ENCODE peak calls at places on chromosomes 7 and 10, in eight cellular contexts. N is mammary epithelial cell, E is dorsolateral prefrontal cortex, C is NB4, Z is mesothelial cell of epicardium, L is fibroblast of lung, G is testis, M is AG04450. V is an unnamed sample.

GRCh38 chr7:17140421-17140820 is 158.0 kb upstream of the AHR start:
- DNase-seq in L (no peak), N (peak; percentile 48), M (no peak), Z (no peak), C (no peak), E (no peak), G (no peak), V (no peak)

GRCh38 chr10:91124016-91124415 is 96.4 kb upstream of the PCGF5 start:
- DNase-seq in M (no peak), C (no peak), Z (no peak), N (no peak), L (no peak), G (no peak), E (no peak), V (no peak)

GRCh38 chr7:134365341-134366054 is 48.8 kb upstream of the SLC35B4 start:
- DNase-seq in G (no peak), E (no peak), C (no peak), L (peak; percentile 60), Z (no peak), M (no peak), N (peak; percentile 82), V (no peak)

GRCh38 chr7:140441519-140441918 is 37.7 kb downstream of the RAB19 start:
- DNase-seq in C (no peak), M (no peak), Z (no peak), E (no peak), G (no peak), N (no peak), L (no peak), V (no peak)

GRCh38 chr10:31864834-31865518 is 63.7 kb downstream of the ARHGAP12 start:
- DNase-seq in N (no peak), Z (no peak), C (no peak), E (no peak), L (peak; percentile 13), G (no peak), M (no peak), V (no peak)

GRCh38 chr7:134671670-134672069 is 25.0 kb downstream of the BPGM start:
- DNase-seq in Z (no peak), L (no peak), E (no peak), G (no peak), N (no peak), M (no peak), C (no peak), V (no peak)

GRCh38 chr10:122013311-122013780 is 24.4 kb downstream of the TACC2 start:
- DNase-seq in G (no peak), Z (no peak), E (no peak), L (no peak), M (no peak), N (no peak), C (no peak), V (no peak)

GRCh38 chr7:126840869-126841268 is 411.9 kb downstream of the GRM8 start:
- DNase-seq in M (no peak), C (no peak), E (no peak), L (no peak), G (no peak), Z (no peak), N (no peak), V (no peak)

GRCh38 chr10:119449760-119450461 is 92.6 kb downstream of the RGS10 start:
- DNase-seq in M (no peak), E (no peak), N (peak; percentile 39), G (peak; percentile 39), C (peak; percentile 62), L (peak; percentile 52), Z (no peak), V (no peak)

GRCh38 chr7:926061-927030 is 28.1 kb downstream of the ADAP1 start:
- DNase-seq in N (no peak), G (no peak), L (no peak), Z (no peak), E (peak; percentile 60), C (no peak), M (no peak), V (no peak)

GRCh38 chr10:66180651-66181318 is 745.1 kb upstream of the LRRTM3 start:
- DNase-seq in L (peak; percentile 44), G (peak; percentile 27), N (peak; percentile 40), Z (no peak), E (no peak), M (peak; percentile 21), C (peak; percentile 74), V (peak; percentile 33)
- TF ChIP-seq CTCF in L (peak; percentile 52), G (peak; percentile 69), N (peak; percentile 53), Z (peak; percentile 96), E (peak; percentile 84), M (peak; percentile 63), C (peak; percentile 26), V (peak; percentile 82)

GRCh38 chr7:12389089-12389700 is 14.5 kb downstream of the VWDE start:
- DNase-seq in N (peak; percentile 41), L (peak; percentile 47), C (peak; percentile 70), Z (no peak), G (peak; percentile 62), M (peak; percentile 36), E (no peak), V (peak; percentile 45)
- TF ChIP-seq CTCF in N (peak; percentile 81), L (peak; percentile 86), C (peak; percentile 94), Z (no peak), G (no peak), M (peak; percentile 93), E (peak; percentile 69), V (peak; percentile 88)

GRCh38 chr7:13279854-13280435 is 592.5 kb downstream of the ARL4A start:
- DNase-seq in M (peak; percentile 3), L (peak; percentile 15), G (no peak), C (peak; percentile 41), N (no peak), Z (no peak), E (no peak), V (no peak)
- TF ChIP-seq CTCF in M (peak; percentile 33), L (no peak), G (peak; percentile 14), C (no peak), N (peak; percentile 24), Z (peak; percentile 80), E (peak; percentile 66), V (peak; percentile 82)

DNA sequence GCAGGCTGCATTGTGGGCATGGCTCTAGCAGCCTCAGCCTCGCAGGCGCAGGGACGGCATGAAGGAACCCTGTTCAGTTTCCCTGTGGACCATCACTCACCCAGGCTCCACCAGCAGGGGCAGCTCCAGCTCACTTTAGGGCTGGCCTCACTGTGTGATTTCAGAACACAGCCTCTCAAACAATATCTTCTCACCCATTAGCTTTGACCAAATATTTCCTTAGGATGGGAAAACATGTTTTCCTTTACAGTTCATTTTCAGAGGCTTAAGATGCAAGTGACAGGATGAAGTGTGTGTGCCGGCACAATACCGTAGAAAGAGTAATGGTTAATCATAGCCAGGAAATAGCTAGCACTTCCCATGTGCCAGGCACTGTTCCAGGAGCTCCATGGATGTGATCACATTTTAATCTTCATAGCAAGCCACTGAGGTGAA is 58.2 kb downstream of the LANCL2 start:
- DNase-seq in L (peak; percentile 62), M (no peak), N (no peak), C (no peak), Z (no peak), E (no peak), G (no peak), V (no peak)
- TF ChIP-seq CTCF in L (peak; percentile 29), M (peak; percentile 55), N (no peak), C (no peak), Z (no peak), E (no peak), G (no peak), V (peak; percentile 17)

DNA sequence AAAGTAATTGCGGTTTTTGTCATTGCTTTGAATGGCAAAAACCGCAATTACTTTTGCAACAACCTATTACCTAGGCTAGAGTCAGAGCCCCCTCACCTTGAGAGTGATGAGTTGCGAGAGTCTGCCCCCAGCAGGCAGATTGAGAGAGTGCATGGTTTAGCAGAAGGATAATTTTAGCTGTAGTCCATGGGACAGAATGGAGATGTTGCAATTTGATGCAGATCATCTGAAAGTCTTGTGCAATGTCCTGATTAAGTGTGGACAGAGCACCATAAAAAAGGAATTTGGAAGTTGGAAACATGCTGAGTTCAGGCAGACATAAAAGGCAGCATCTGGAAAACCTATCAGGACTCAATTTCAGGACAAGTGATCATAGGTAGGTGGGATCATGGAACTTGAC is 48.7 kb downstream of the GPR141 start:
- DNase-seq in E (no peak), L (no peak), G (peak; percentile 52), C (peak; percentile 96), M (no peak), Z (no peak), N (peak; percentile 12), V (peak; percentile 6)
- TF ChIP-seq CTCF in E (peak; percentile 26), L (no peak), G (no peak), C (peak; percentile 96), M (no peak), Z (peak; percentile 48), N (peak; percentile 21), V (peak; percentile 60)

DNA sequence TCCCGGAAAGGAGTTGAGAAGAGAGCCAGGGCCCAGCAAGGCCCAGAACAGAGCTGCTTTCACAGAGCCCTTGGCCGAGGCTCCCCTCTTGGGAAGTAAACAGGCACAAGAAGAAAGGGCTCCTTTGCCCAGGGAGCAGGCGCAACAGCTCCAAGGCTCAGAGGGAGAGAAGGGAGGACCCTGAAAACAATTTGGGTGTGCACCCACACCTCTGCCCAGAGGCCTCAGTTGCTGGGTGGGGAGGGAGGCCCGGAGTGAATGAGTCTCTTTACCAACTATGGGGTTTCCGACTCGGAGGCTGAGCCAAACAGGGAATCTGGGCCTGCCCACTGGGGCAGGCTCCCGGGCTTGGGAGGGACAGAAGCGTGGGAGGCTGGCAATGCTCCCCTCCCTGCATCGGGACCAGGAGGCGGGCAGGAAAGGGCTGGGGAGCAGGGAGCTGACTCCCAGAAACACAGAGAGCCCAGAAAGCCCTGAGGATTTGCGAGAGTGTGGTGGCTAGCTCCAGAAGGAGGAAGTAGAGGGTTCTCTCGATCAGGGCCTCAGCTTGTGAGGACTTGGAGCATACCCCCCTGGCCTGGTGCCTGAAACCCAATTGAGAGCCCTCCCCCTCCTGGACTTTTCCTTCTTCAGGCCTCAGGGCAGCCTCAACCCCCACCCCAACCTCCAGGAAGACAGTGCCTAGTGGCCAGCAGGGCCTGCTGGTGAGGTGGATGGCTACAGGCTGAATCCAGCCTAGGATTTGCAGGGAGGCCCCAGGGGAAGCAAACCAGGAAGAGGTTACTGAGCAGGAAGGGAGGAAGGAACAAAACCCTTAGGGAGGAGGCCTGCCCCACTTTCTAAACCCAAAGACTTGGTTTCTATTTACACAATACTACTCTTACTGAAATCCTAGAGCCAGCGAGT is 6.2 kb downstream of the C10orf105 start:
- DNase-seq in C (peak; percentile 93), G (peak; percentile 80), M (peak; percentile 55), Z (no peak), L (peak; percentile 89), E (peak; percentile 86), N (peak; percentile 95), V (no peak)
- TF ChIP-seq CTCF in C (no peak), G (no peak), M (peak; percentile 43), Z (no peak), L (peak; percentile 40), E (no peak), N (peak; percentile 10), V (no peak)

DNA sequence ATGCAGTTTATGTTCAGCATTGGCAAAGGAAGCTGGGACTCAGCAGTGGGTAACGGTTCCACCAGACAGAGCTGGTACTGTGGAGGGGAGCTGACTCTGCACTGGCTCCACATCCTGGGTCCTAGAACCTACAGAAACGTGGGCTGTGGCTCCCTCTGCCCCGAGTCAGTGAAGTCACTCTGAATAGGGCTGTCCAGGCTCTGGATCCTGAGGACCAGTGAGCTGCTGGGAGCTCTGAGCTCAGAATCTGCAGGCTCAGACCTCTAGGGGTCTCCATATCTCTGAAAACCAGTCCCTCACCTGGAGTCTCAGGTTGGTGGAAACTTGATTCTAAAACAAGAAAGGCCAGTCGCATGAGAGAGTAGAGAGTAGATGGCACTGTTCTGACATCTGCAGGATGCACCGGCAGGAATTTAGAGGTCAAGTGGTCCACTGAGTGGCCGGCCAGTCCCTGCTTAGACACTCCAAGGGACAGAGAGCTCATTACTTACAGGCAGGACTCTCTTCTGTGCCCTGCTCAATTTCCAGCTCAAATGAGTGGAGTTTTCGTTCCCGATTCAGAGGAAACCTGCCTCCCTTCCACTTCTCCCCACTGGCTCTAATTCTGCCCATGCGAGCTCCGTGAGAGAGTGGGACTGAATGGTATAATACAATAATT is 18.6 kb downstream of the NPFFR1 start:
- DNase-seq in Z (no peak), E (no peak), G (no peak), M (no peak), N (peak; percentile 39), L (no peak), C (peak; percentile 45), V (no peak)
- TF ChIP-seq CTCF in Z (no peak), E (peak; percentile 11), G (no peak), M (peak; percentile 18), N (peak; percentile 14), L (no peak), C (peak; percentile 56), V (peak; percentile 52)